ENCODE peak calls at places on chromosomes 5 and 9, in six cellular contexts. X, W, E, R, Z and D are unnamed samples.

GRCh38 chr9:120610975-120611689 is 31.2 kb upstream of the CDK5RAP2 start:
- DNase-seq in X (no peak), W (peak), E (no peak), R (peak), Z (no peak), D (no peak)

GRCh38 chr9:34505370-34506120 is 17.2 kb downstream of the ENHO start:
- DNase-seq in X (no peak), W (no peak), E (no peak), R (no peak), Z (no peak), D (no peak)

GRCh38 chr5:3428355-3428754 is 167.3 kb upstream of the IRX1 start:
- DNase-seq in X (no peak), W (no peak), E (no peak), R (no peak), Z (no peak), D (no peak)

GRCh38 chr5:98402130-98402529 is 371.3 kb upstream of the RGMB start:
- DNase-seq in X (no peak), W (peak), E (no peak), R (no peak), Z (no peak), D (no peak)

GRCh38 chr9:133509179-133510083 is 15.3 kb downstream of the MYMK start:
- DNase-seq in X (no peak), W (no peak), E (no peak), R (no peak), Z (no peak), D (no peak)

GRCh38 chr5:178368716-178369300 is 136.2 kb upstream of the PHYKPL start:
- DNase-seq in X (no peak), W (no peak), E (peak), R (no peak), Z (no peak), D (no peak)

GRCh38 chr5:165201364-165202143 is 1696.1 kb downstream of the MAT2B start:
- DNase-seq in X (no peak), W (peak), E (no peak), R (no peak), Z (no peak), D (no peak)

GRCh38 chr9:131485206-131485605 is 17.5 kb upstream of the POMT1 start:
- DNase-seq in X (no peak), W (no peak), E (peak), R (no peak), Z (no peak), D (no peak)

GRCh38 chr5:58497956-58498942 is 7.0 kb downstream of the GAPT start:
- DNase-seq in X (no peak), W (peak), E (no peak), R (no peak), Z (no peak), D (no peak)

GRCh38 chr9:134597957-134598883 is 43.4 kb upstream of the COL5A1 start:
- DNase-seq in X (no peak), W (no peak), E (no peak), R (no peak), Z (no peak), D (no peak)

GRCh38 chr9:20243866-20244647 is 378.2 kb downstream of the MLLT3 start:
- DNase-seq in X (no peak), W (no peak), E (no peak), R (no peak), Z (no peak), D (no peak)

GRCh38 chr5:57677235-57677634 is 194.6 kb upstream of the ACTBL2 start:
- DNase-seq in X (no peak), W (no peak), E (no peak), R (no peak), Z (no peak), D (no peak)

GRCh38 chr9:109641079-109641659 is 138.8 kb upstream of the PALM2AKAP2 start:
- DNase-seq in X (no peak), W (no peak), E (no peak), R (no peak), Z (no peak), D (no peak)

GRCh38 chr9:69822091-69822750 is 1.6 kb downstream of the CFAP95 start:
- DNase-seq in X (no peak), W (peak), E (no peak), R (no peak), Z (peak), D (no peak)

GRCh38 chr5:136043968-136044610 is 15.3 kb downstream of the TGFBI start:
- DNase-seq in X (no peak), W (no peak), E (no peak), R (no peak), Z (no peak), D (no peak)

GRCh38 chr9:135022191-135022870 is 65.1 kb upstream of the OLFM1 start:
- DNase-seq in X (no peak), W (no peak), E (no peak), R (no peak), Z (no peak), D (no peak)

GRCh38 chr5:54390015-54390414 is 65.5 kb upstream of the HSPB3 start:
- DNase-seq in X (no peak), W (peak), E (peak), R (peak), Z (no peak), D (no peak)

GRCh38 chr9:111978616-111979015 is 82.0 kb downstream of the UGCG start:
- DNase-seq in X (no peak), W (no peak), E (no peak), R (no peak), Z (no peak), D (no peak)

GRCh38 chr9:137172907-137173794 is 1.3 kb upstream of the TMEM210 start:
- DNase-seq in X (no peak), W (no peak), E (peak), R (no peak), Z (peak), D (no peak)

GRCh38 chr5:72760259-72760658 is 56.2 kb upstream of the TNPO1 start:
- DNase-seq in X (no peak), W (peak), E (no peak), R (no peak), Z (no peak), D (no peak)

GRCh38 chr5:10595678-10596309 is 31.9 kb downstream of the ANKRD33B start:
- DNase-seq in X (no peak), W (peak), E (peak), R (peak), Z (no peak), D (no peak)

GRCh38 chr5:50320131-50320749 is 120.8 kb downstream of the EMB start:
- DNase-seq in X (no peak), W (no peak), E (no peak), R (no peak), Z (no peak), D (no peak)

GRCh38 chr5:160229190-160229742 is at the start of gene FABP6:
- DNase-seq in X (no peak), W (no peak), E (no peak), R (no peak), Z (no peak), D (no peak)

GRCh38 chr9:132942541-132943182 is 1.8 kb downstream of the TSC1 start:
- DNase-seq in X (no peak), W (peak), E (no peak), R (no peak), Z (no peak), D (no peak)

GRCh38 chr5:40599676-40600075 is 80.0 kb upstream of the PTGER4 start:
- DNase-seq in X (no peak), W (no peak), E (no peak), R (no peak), Z (no peak), D (no peak)

GRCh38 chr5:140800816-140801493 is at the start of gene PCDHA3:
- DNase-seq in X (no peak), W (peak), E (no peak), R (no peak), Z (no peak), D (no peak)
- TF ChIP-seq CTCF in X (no peak), W (peak), E (peak), R (no peak), Z (no peak), D (no peak)

GRCh38 chr5:108481355-108481931 is 99.5 kb upstream of the FBXL17 start:
- DNase-seq in X (no peak), W (peak), E (no peak), R (no peak), Z (peak), D (no peak)
- TF ChIP-seq CTCF in X (no peak), W (peak), E (peak), R (peak), Z (peak), D (no peak)

DNA sequence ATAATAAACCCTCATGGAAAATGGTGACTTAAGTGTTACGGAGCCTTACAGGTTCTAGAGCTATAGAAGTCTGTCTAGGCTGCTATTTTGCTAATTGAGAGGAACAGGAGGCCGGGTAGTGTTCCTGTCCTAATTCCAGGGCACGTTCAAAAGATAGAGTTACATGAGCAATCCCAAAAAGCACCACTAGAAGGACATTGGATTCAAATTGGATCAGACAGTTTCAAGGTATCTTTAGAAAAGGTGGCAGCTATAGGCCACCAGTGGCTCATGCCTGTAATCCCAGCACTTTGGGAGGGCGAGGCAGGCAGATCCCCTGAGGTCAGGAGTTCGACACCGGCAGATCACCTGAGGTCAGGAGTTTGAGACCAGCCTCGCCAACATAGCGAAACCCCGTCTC is 458.8 kb downstream of the TMEM232 start:
- DNase-seq in X (no peak), W (no peak), E (no peak), R (no peak), Z (no peak), D (no peak)
- TF ChIP-seq CTCF in X (no peak), W (no peak), E (no peak), R (no peak), Z (no peak), D (no peak)

DNA sequence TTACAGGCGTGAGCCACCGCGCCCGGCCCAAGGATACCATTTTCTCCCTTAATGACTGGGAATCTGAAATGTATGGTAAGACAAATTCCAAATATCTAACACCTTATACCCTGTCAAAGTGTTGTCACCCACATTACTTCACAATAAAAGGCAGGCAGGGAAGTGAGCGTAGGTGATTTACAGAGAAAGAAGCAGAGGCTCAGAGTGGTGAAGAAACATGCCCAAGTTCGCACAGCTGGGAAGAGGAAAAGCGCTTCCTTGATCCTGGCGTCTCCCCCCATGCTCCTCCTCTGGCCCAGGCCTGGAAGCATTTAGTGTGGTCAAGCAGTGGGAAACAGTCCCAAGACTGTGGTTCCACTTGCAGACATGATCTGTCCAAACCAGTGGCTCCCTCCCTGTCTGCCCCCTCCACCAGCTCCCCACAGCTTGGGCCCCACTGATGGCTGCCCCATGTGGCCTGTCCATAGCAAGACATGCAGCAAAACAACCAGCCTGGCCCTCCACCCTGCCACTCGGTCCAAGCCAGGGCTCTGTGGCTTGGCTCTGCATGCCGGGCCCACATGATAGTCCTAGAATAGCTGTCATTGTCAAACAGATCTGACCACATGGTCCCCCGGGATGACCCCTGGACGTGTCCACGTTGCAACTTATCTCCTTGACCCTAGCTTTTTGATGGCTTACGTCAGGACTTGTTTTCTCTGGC is 107.2 kb downstream of the TTLL11 start:
- DNase-seq in X (no peak), W (no peak), E (peak), R (no peak), Z (no peak), D (no peak)
- TF ChIP-seq CTCF in X (no peak), W (no peak), E (peak), R (no peak), Z (no peak), D (no peak)

DNA sequence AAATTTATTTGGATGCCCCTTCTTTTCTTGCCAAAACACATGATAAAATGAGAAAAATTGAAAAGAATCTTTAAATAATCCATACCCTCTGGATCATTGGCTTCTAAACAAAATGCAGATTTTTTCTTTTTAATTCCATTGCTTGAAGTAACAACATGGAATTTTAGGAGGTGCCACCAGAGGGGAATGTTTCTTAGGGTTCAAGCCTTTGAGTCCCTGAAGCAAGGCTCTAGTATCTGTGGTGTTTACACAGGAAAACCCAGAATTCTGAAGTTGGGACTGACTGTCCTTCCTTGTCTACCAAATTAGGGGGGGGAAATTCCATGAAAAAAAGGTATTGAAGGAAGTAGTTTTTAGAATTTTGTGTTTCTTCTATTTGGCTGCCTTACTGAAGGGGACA is 69.4 kb downstream of the LMNB1 start:
- DNase-seq in X (no peak), W (no peak), E (no peak), R (no peak), Z (no peak), D (no peak)
- TF ChIP-seq CTCF in X (no peak), W (peak), E (no peak), R (no peak), Z (no peak), D (no peak)

GRCh38 chr5:151889614-151890013 is 35.0 kb downstream of the GLRA1 start:
- DNase-seq in X (no peak), W (no peak), E (no peak), R (no peak), Z (no peak), D (no peak)
- TF ChIP-seq CTCF in X (no peak), W (no peak), E (no peak), R (no peak), Z (no peak), D (no peak)

GRCh38 chr5:179749857-179750508 is 17.4 kb downstream of the MAML1 start:
- DNase-seq in X (no peak), W (no peak), E (no peak), R (no peak), Z (no peak), D (no peak)
- TF ChIP-seq CTCF in X (no peak), W (no peak), E (no peak), R (no peak), Z (no peak), D (no peak)